ENCODE peak calls at places on chromosomes 5 and 9, in seven cellular contexts. R is cerebellum; O is retina; X is cortex of kidney; Q is kidney; M is activated CD8-positive, alpha-beta memory T cell treated with anti-CD3 and anti-CD28 coated beads, Interleukin-2, amount 50 U/mL, for 48 hours; D is activated effector memory CD4-positive, alpha-beta T cell treated with Interleukin-2 at 50 U/mL for 16 hours. C is an unnamed sample.

GRCh38 chr9:96116275-96117051 is 185.5 kb downstream of the HSD17B3 start:
- DNase-seq in R (peak), O (peak), X (no peak), Q (no peak), M (no peak), D (no peak), C (no peak)

GRCh38 chr5:78813286-78813685 is 164.7 kb upstream of the LHFPL2 start:
- DNase-seq in R (no peak), O (no peak), X (no peak), Q (no peak), M (no peak), D (no peak), C (no peak)

GRCh38 chr9:124122813-124123462 is 111.4 kb downstream of the LHX2 start:
- DNase-seq in R (no peak), O (no peak), X (no peak), Q (no peak), M (no peak), D (no peak), C (no peak)

GRCh38 chr9:71509054-71509453 is 259.3 kb downstream of the CEMIP2 start:
- DNase-seq in R (no peak), O (no peak), X (no peak), Q (no peak), M (no peak), D (no peak), C (no peak)

GRCh38 chr5:122751293-122751753 is 23.6 kb upstream of the SNX2 start:
- DNase-seq in R (no peak), O (no peak), X (no peak), Q (no peak), M (no peak), D (no peak), C (no peak)

GRCh38 chr5:173670791-173671120 is 54.3 kb upstream of the BOD1 start:
- DNase-seq in R (no peak), O (peak), X (no peak), Q (no peak), M (no peak), D (no peak), C (no peak)

GRCh38 chr9:82410306-82410705 is 421.7 kb downstream of the SPATA31D1 start:
- DNase-seq in R (no peak), O (no peak), X (no peak), Q (no peak), M (no peak), D (no peak), C (no peak)

GRCh38 chr5:56433039-56433438 is 199.9 kb upstream of the ANKRD55 start:
- DNase-seq in R (no peak), O (no peak), X (no peak), Q (no peak), M (no peak), D (no peak), C (no peak)

GRCh38 chr5:95942968-95943367 is 18.7 kb downstream of the ELL2 start:
- DNase-seq in R (no peak), O (no peak), X (no peak), Q (no peak), M (no peak), D (no peak), C (no peak)

GRCh38 chr9:123544007-123544827 is 188.2 kb downstream of the CRB2 start:
- DNase-seq in R (peak), O (peak), X (no peak), Q (no peak), M (no peak), D (no peak), C (no peak)

GRCh38 chr9:133116346-133117231 is 4.5 kb downstream of the RALGDS start:
- DNase-seq in R (peak), O (no peak), X (no peak), Q (peak), M (no peak), D (no peak), C (no peak)

GRCh38 chr5:10351199-10351881 is 2.2 kb upstream of the MARCHF6 start:
- DNase-seq in R (peak), O (no peak), X (no peak), Q (no peak), M (no peak), D (no peak), C (no peak)

GRCh38 chr5:17964067-17964466 is 329.8 kb downstream of the TAF11L14 start:
- DNase-seq in R (no peak), O (no peak), X (no peak), Q (no peak), M (no peak), D (no peak), C (no peak)

GRCh38 chr5:91361790-91362189 is 21.3 kb downstream of the ARRDC3 start:
- DNase-seq in R (no peak), O (no peak), X (no peak), Q (no peak), M (no peak), D (no peak), C (no peak)

GRCh38 chr5:74424162-74424868 is 216.2 kb downstream of the ENC1 start:
- DNase-seq in R (no peak), O (no peak), X (no peak), Q (no peak), M (no peak), D (no peak), C (no peak)

GRCh38 chr9:114117996-114118830 is 19.1 kb upstream of the KIF12 start:
- DNase-seq in R (no peak), O (no peak), X (no peak), Q (peak), M (no peak), D (no peak), C (no peak)

GRCh38 chr5:171207256-171207866 is 101.7 kb upstream of the TLX3 start:
- DNase-seq in R (no peak), O (peak), X (no peak), Q (no peak), M (no peak), D (no peak), C (no peak)

GRCh38 chr5:168481330-168481788 is 4.9 kb upstream of the RARS1 start:
- DNase-seq in R (no peak), O (no peak), X (no peak), Q (no peak), M (no peak), D (no peak), C (no peak)

GRCh38 chr9:4237748-4238511 is 61.9 kb downstream of the GLIS3 start:
- DNase-seq in R (no peak), O (no peak), X (no peak), Q (no peak), M (no peak), D (no peak), C (no peak)

GRCh38 chr9:104746285-104746684 is 1.2 kb upstream of the NIPSNAP3A start:
- DNase-seq in R (no peak), O (no peak), X (no peak), Q (no peak), M (no peak), D (no peak), C (no peak)

GRCh38 chr9:89543621-89544279 is 45.8 kb upstream of the SEMA4D start:
- DNase-seq in R (no peak), O (no peak), X (no peak), Q (no peak), M (peak), D (no peak), C (no peak)

GRCh38 chr5:136374638-136375037 is 9.3 kb upstream of the TRPC7 start:
- DNase-seq in R (no peak), O (no peak), X (no peak), Q (no peak), M (no peak), D (no peak), C (no peak)

GRCh38 chr5:171586436-171586835 is 167.0 kb downstream of the FGF18 start:
- DNase-seq in R (no peak), O (no peak), X (no peak), Q (no peak), M (no peak), D (no peak), C (peak)

GRCh38 chr5:130109152-130109551 is 204.9 kb downstream of the CHSY3 start:
- DNase-seq in R (no peak), O (no peak), X (no peak), Q (no peak), M (no peak), D (no peak), C (no peak)

GRCh38 chr9:22401671-22402070 is 45.0 kb upstream of the DMRTA1 start:
- DNase-seq in R (no peak), O (no peak), X (no peak), Q (no peak), M (no peak), D (no peak), C (no peak)

GRCh38 chr9:96009690-96010477 is 134.4 kb downstream of the ERCC6L2 start:
- DNase-seq in R (no peak), O (no peak), X (no peak), Q (no peak), M (peak), D (peak), C (no peak)

GRCh38 chr9:68740561-68740960 is 35.5 kb downstream of the PIP5K1B start:
- DNase-seq in R (no peak), O (no peak), X (no peak), Q (no peak), M (no peak), D (no peak), C (no peak)

C was measured in vagina.